ENCODE peak calls at places on chromosomes 3 and 15, in ten cellular contexts. A is NCI-H1694, V is NCI-H2081, Q is NCI-H1417, W is NCI-H1105 treated with DMSO at 0.1 percent for 48 hours, X is brain microvascular endothelial cell, G is IMR-90, K is kidney tubule cell, B is Peyer's patch, L is T-helper 17 cell. H is an unnamed sample.

GRCh38 chr15:67805871-67806538 is 19.3 kb upstream of the SKOR1 start:
- DNase-seq in K (peak; percentile 33), V (peak; percentile 42), Q (peak; percentile 43), A (no peak), L (no peak), W (no peak), X (no peak), G (no peak), B (no peak), H (no peak)

GRCh38 chr3:13574798-13575451 is 26.0 kb downstream of the FBLN2 start:
- DNase-seq in G (peak; percentile 18), A (no peak), B (no peak), Q (peak; percentile 42), W (no peak), K (no peak), X (peak; percentile 52), V (no peak), L (no peak), H (no peak)

GRCh38 chr3:161316006-161316689 is 55.2 kb downstream of the SPTSSB start:
- DNase-seq in V (no peak), B (no peak), Q (no peak), A (no peak), G (no peak), L (no peak), K (peak; percentile 53), X (peak; percentile 77), W (no peak), H (no peak)

GRCh38 chr15:69200773-69201745 is 40.6 kb downstream of the GLCE start:
- DNase-seq in B (no peak), X (no peak), L (no peak), W (peak; percentile 6), V (no peak), A (no peak), Q (no peak), K (no peak), G (no peak), H (peak; percentile 84)

GRCh38 chr3:14472471-14473351 is 67.4 kb downstream of the GRIP2 start:
- DNase-seq in A (no peak), X (peak; percentile 94), L (no peak), B (no peak), Q (no peak), K (peak; percentile 98), V (no peak), W (no peak), G (peak; percentile 92), H (no peak)

GRCh38 chr15:44713006-44713966 is 2.0 kb downstream of the B2M start:
- DNase-seq in W (peak; percentile 28), G (peak; percentile 43), A (peak; percentile 45), X (no peak), K (peak; percentile 44), V (peak; percentile 20), Q (no peak), B (no peak), L (no peak), H (peak; percentile 66)

GRCh38 chr3:197791120-197792018 is at the start of gene LRCH3:
- DNase-seq in V (peak; percentile 79), L (peak; percentile 72), B (peak; percentile 84), W (peak; percentile 88), A (peak; percentile 62), G (peak; percentile 69), K (peak; percentile 82), X (peak; percentile 62), Q (peak; percentile 95), H (peak; percentile 63)

GRCh38 chr3:45984331-45985312 is 11.0 kb downstream of the FYCO1 start:
- DNase-seq in Q (no peak), B (no peak), V (no peak), W (no peak), G (peak; percentile 76), A (no peak), X (no peak), L (no peak), K (no peak), H (no peak)

GRCh38 chr15:67303490-67304363 is 49.1 kb downstream of the IQCH start:
- DNase-seq in L (no peak), K (peak; percentile 61), A (no peak), G (peak; percentile 55), W (peak; percentile 57), X (peak; percentile 18), B (no peak), V (peak; percentile 34), Q (peak; percentile 6), H (peak; percentile 29)

GRCh38 chr3:112002458-112002971 is 3.8 kb downstream of the TAGLN3 start:
- DNase-seq in W (no peak), A (no peak), X (no peak), V (no peak), B (no peak), L (no peak), G (peak; percentile 81), K (peak; percentile 95), Q (no peak), H (no peak)